ENCODE peak calls at places on chromosomes 1 and 21, in four cellular contexts. One of them, this sample, is unnamed.

GRCh38 chr1:20105856-20106255 is 13.5 kb downstream of the PLA2G2D start:
- DNase-seq in fibroblast of the conjunctiva: no peak
- DNase-seq in psoas muscle: no peak
- DNase-seq in AG09319: no peak
- DNase-seq in this sample: no peak

GRCh38 chr1:225182701-225183100 is 245.1 kb downstream of the LBR start:
- DNase-seq in fibroblast of the conjunctiva: no peak
- DNase-seq in psoas muscle: no peak
- DNase-seq in AG09319: no peak
- DNase-seq in this sample: no peak

GRCh38 chr1:110218739-110219138 is 8.6 kb downstream of the KCNC4 start:
- DNase-seq in fibroblast of the conjunctiva: no peak
- DNase-seq in psoas muscle: no peak
- DNase-seq in AG09319: no peak
- DNase-seq in this sample: no peak

GRCh38 chr1:116346943-116347673 is 25.9 kb upstream of the ATP1A1 start:
- DNase-seq in fibroblast of the conjunctiva: no peak
- DNase-seq in psoas muscle: no peak
- DNase-seq in AG09319: no peak
- DNase-seq in this sample: no peak

GRCh38 chr1:9873385-9873784 is 36.7 kb downstream of the CTNNBIP1 start:
- DNase-seq in fibroblast of the conjunctiva: no peak
- DNase-seq in psoas muscle: no peak
- DNase-seq in AG09319: no peak
- DNase-seq in this sample: no peak

GRCh38 chr1:180482425-180483275 is 19.7 kb downstream of the ACBD6 start:
- DNase-seq in fibroblast of the conjunctiva: peak
- DNase-seq in psoas muscle: no peak
- DNase-seq in AG09319: peak
- DNase-seq in this sample: peak

GRCh38 chr1:107277022-107277421 is 136.2 kb downstream of the NTNG1 start:
- DNase-seq in fibroblast of the conjunctiva: peak
- DNase-seq in psoas muscle: no peak
- DNase-seq in AG09319: peak
- DNase-seq in this sample: no peak

GRCh38 chr1:234326493-234327366 is 46.5 kb upstream of the COA6 start:
- DNase-seq in fibroblast of the conjunctiva: peak
- DNase-seq in psoas muscle: no peak
- DNase-seq in AG09319: peak
- DNase-seq in this sample: no peak

GRCh38 chr1:198631292-198631691 is 7.5 kb upstream of the PTPRC start:
- DNase-seq in fibroblast of the conjunctiva: no peak
- DNase-seq in psoas muscle: no peak
- DNase-seq in AG09319: no peak
- DNase-seq in this sample: no peak

GRCh38 chr1:11938722-11939526 is 4.4 kb downstream of the PLOD1 start:
- DNase-seq in fibroblast of the conjunctiva: no peak
- DNase-seq in psoas muscle: peak
- DNase-seq in AG09319: no peak
- DNase-seq in this sample: no peak

GRCh38 chr1:42533101-42533863 is 70.2 kb downstream of the CCDC30 start:
- DNase-seq in fibroblast of the conjunctiva: no peak
- DNase-seq in psoas muscle: no peak
- DNase-seq in AG09319: no peak
- DNase-seq in this sample: no peak

GRCh38 chr1:19505694-19506457 is 20.5 kb upstream of the CAPZB start:
- DNase-seq in fibroblast of the conjunctiva: no peak
- DNase-seq in psoas muscle: peak
- DNase-seq in AG09319: no peak
- DNase-seq in this sample: no peak

GRCh38 chr1:27356628-27357280 is 10.0 kb downstream of the MAP3K6 start:
- DNase-seq in fibroblast of the conjunctiva: no peak
- DNase-seq in psoas muscle: no peak
- DNase-seq in AG09319: no peak
- DNase-seq in this sample: no peak

GRCh38 chr1:186165303-186165702 is 209.8 kb downstream of the TPR start:
- DNase-seq in fibroblast of the conjunctiva: no peak
- DNase-seq in psoas muscle: no peak
- DNase-seq in AG09319: no peak
- DNase-seq in this sample: no peak

GRCh38 chr1:2591581-2592261 is 5.1 kb downstream of the PRXL2B start:
- DNase-seq in fibroblast of the conjunctiva: no peak
- DNase-seq in psoas muscle: no peak
- DNase-seq in AG09319: no peak
- DNase-seq in this sample: no peak

GRCh38 chr1:45796946-45797345 is 6.5 kb upstream of the MAST2 start:
- DNase-seq in fibroblast of the conjunctiva: no peak
- DNase-seq in psoas muscle: no peak
- DNase-seq in AG09319: no peak
- DNase-seq in this sample: no peak

GRCh38 chr1:192147626-192148025 is 10.6 kb upstream of the RGS18 start:
- DNase-seq in fibroblast of the conjunctiva: no peak
- DNase-seq in psoas muscle: no peak
- DNase-seq in AG09319: no peak
- DNase-seq in this sample: no peak

GRCh38 chr1:98201640-98202039 is 280.8 kb upstream of the DPYD start:
- DNase-seq in fibroblast of the conjunctiva: no peak
- DNase-seq in psoas muscle: no peak
- DNase-seq in AG09319: no peak
- DNase-seq in this sample: no peak

GRCh38 chr21:27769763-27770162 is 802.9 kb upstream of the ADAMTS5 start:
- DNase-seq in fibroblast of the conjunctiva: no peak
- DNase-seq in psoas muscle: no peak
- DNase-seq in AG09319: no peak
- DNase-seq in this sample: no peak

GRCh38 chr1:168613689-168614655 is 37.6 kb downstream of the XCL1 start:
- DNase-seq in fibroblast of the conjunctiva: no peak
- DNase-seq in psoas muscle: peak
- DNase-seq in AG09319: no peak
- DNase-seq in this sample: no peak

GRCh38 chr1:76687324-76688018 is 179.8 kb upstream of the ST6GALNAC5 start:
- DNase-seq in fibroblast of the conjunctiva: no peak
- DNase-seq in psoas muscle: no peak
- DNase-seq in AG09319: no peak
- DNase-seq in this sample: no peak

GRCh38 chr1:39776400-39776713 is 5.2 kb upstream of the OXCT2 start:
- DNase-seq in fibroblast of the conjunctiva: no peak
- DNase-seq in psoas muscle: no peak
- DNase-seq in AG09319: no peak
- DNase-seq in this sample: no peak

GRCh38 chr1:205810448-205811157 is 2.4 kb downstream of the SLC41A1 start:
- DNase-seq in fibroblast of the conjunctiva: no peak
- DNase-seq in psoas muscle: no peak
- DNase-seq in AG09319: no peak
- DNase-seq in this sample: no peak

GRCh38 chr1:62912028-62912638 is 128.2 kb downstream of the ATG4C start:
- DNase-seq in fibroblast of the conjunctiva: no peak
- DNase-seq in psoas muscle: no peak
- DNase-seq in AG09319: no peak
- DNase-seq in this sample: peak

GRCh38 chr1:94622757-94623156 is 81.2 kb upstream of the F3 start:
- DNase-seq in fibroblast of the conjunctiva: no peak
- DNase-seq in psoas muscle: no peak
- DNase-seq in AG09319: no peak
- DNase-seq in this sample: no peak

GRCh38 chr1:20847619-20848080 is 60.5 kb upstream of the HP1BP3 start:
- DNase-seq in fibroblast of the conjunctiva: no peak
- DNase-seq in psoas muscle: no peak
- DNase-seq in AG09319: no peak
- DNase-seq in this sample: no peak

GRCh38 chr1:113904292-113904673 is 316 bp downstream of the AP4B1 start:
- DNase-seq in fibroblast of the conjunctiva: no peak
- DNase-seq in psoas muscle: no peak
- DNase-seq in AG09319: no peak
- DNase-seq in this sample: no peak

GRCh38 chr1:21706151-21706835 is 37.1 kb upstream of the RAP1GAP start:
- DNase-seq in fibroblast of the conjunctiva: peak
- DNase-seq in psoas muscle: no peak
- DNase-seq in AG09319: no peak
- DNase-seq in this sample: peak

GRCh38 chr1:169631249-169631648 is 1.3 kb upstream of the SELP start:
- DNase-seq in fibroblast of the conjunctiva: no peak
- DNase-seq in psoas muscle: no peak
- DNase-seq in AG09319: no peak
- DNase-seq in this sample: no peak

GRCh38 chr1:53521900-53522552 is 62.8 kb downstream of the DMRTB1 start:
- DNase-seq in fibroblast of the conjunctiva: peak
- DNase-seq in psoas muscle: no peak
- DNase-seq in AG09319: no peak
- DNase-seq in this sample: no peak

GRCh38 chr1:219412772-219413171 is 200.1 kb downstream of the ZC3H11B start:
- DNase-seq in fibroblast of the conjunctiva: no peak
- DNase-seq in psoas muscle: no peak
- DNase-seq in AG09319: peak
- DNase-seq in this sample: no peak

GRCh38 chr21:36535618-36536241 is 55.8 kb upstream of the CLDN14 start:
- DNase-seq in fibroblast of the conjunctiva: no peak
- DNase-seq in psoas muscle: no peak
- DNase-seq in AG09319: no peak
- DNase-seq in this sample: no peak

GRCh38 chr1:151294748-151295462 is 12.8 kb downstream of the ZNF687 start:
- DNase-seq in fibroblast of the conjunctiva: no peak
- DNase-seq in psoas muscle: no peak
- DNase-seq in AG09319: no peak
- DNase-seq in this sample: no peak

GRCh38 chr1:33368431-33368830 is 47.5 kb upstream of the A3GALT2 start:
- DNase-seq in fibroblast of the conjunctiva: no peak
- DNase-seq in psoas muscle: no peak
- DNase-seq in AG09319: no peak
- DNase-seq in this sample: no peak

GRCh38 chr1:165726169-165726568 is 27.8 kb upstream of the ALDH9A1 start:
- DNase-seq in fibroblast of the conjunctiva: no peak
- DNase-seq in psoas muscle: no peak
- DNase-seq in AG09319: no peak
- DNase-seq in this sample: no peak

GRCh38 chr1:150971583-150972416 is 2.8 kb downstream of the CERS2 start:
- DNase-seq in fibroblast of the conjunctiva: no peak
- DNase-seq in psoas muscle: no peak
- DNase-seq in AG09319: no peak
- DNase-seq in this sample: no peak

GRCh38 chr1:25658791-25659431 is 42.3 kb downstream of the MAN1C1 start:
- DNase-seq in fibroblast of the conjunctiva: no peak
- DNase-seq in psoas muscle: peak
- DNase-seq in AG09319: no peak
- DNase-seq in this sample: no peak

This sample was measured in smooth muscle cell of the brain vasculature.